ENCODE peak calls at places on chromosomes 3 and 15, in six cellular contexts. X is RCC 7860, E is heart right ventricle, M is NCI-H2171 treated with DMSO at 0.1 percent for 48 hours, F is neural crest cell, C is ecto neural progenitor cell. I is an unnamed sample.

GRCh38 chr3:55592572-55592971 is 105.5 kb upstream of the WNT5A start:
- DNase-seq in X (no peak), E (no peak), M (no peak), F (no peak), C (no peak), I (no peak)

GRCh38 chr15:85477061-85477460 is 96.7 kb downstream of the AKAP13 start:
- DNase-seq in X (no peak), E (no peak), M (no peak), F (no peak), C (no peak), I (no peak)

GRCh38 chr3:144109944-144110343 is 138.3 kb downstream of the DIPK2A start:
- DNase-seq in X (no peak), E (no peak), M (no peak), F (no peak), C (no peak), I (no peak)

GRCh38 chr15:90046846-90047481 is 45.8 kb downstream of the ZNF710 start:
- DNase-seq in X (no peak), E (no peak), M (no peak), F (no peak), C (no peak), I (no peak)

GRCh38 chr15:90031231-90031791 is 30.2 kb downstream of the ZNF710 start:
- DNase-seq in X (no peak), E (no peak), M (peak), F (no peak), C (no peak), I (no peak)

GRCh38 chr3:16993227-16993626 is 108.5 kb downstream of the PLCL2 start:
- DNase-seq in X (no peak), E (no peak), M (no peak), F (no peak), C (no peak), I (no peak)

GRCh38 chr3:44045476-44046275 is 196.0 kb upstream of the TOPAZ1 start:
- DNase-seq in X (peak), E (no peak), M (peak), F (no peak), C (peak), I (no peak)

GRCh38 chr3:119884161-119884557 is 102.3 kb downstream of the NR1I2 start:
- DNase-seq in X (no peak), E (no peak), M (no peak), F (no peak), C (no peak), I (no peak)

GRCh38 chr15:50051811-50052419 is 67.1 kb downstream of the ATP8B4 start:
- DNase-seq in X (peak), E (no peak), M (peak), F (peak), C (peak), I (peak)

GRCh38 chr3:45730409-45731154 is 41.4 kb downstream of the SACM1L start:
- DNase-seq in X (no peak), E (no peak), M (no peak), F (no peak), C (no peak), I (no peak)

GRCh38 chr3:9079674-9080073 is 116.4 kb upstream of the RAD18 start:
- DNase-seq in X (no peak), E (no peak), M (no peak), F (no peak), C (no peak), I (no peak)

GRCh38 chr3:120550546-120550945 is 45.6 kb upstream of the NDUFB4 start:
- DNase-seq in X (no peak), E (no peak), M (no peak), F (no peak), C (no peak), I (no peak)

GRCh38 chr15:89115547-89115946 is 27.3 kb downstream of the ABHD2 start:
- DNase-seq in X (no peak), E (no peak), M (peak), F (no peak), C (no peak), I (no peak)

GRCh38 chr15:75238150-75238549 is 20.0 kb upstream of the GOLGA6C start:
- DNase-seq in X (no peak), E (no peak), M (no peak), F (no peak), C (no peak), I (no peak)

I was measured in NK-92 treated with Interleukin-12 subunit alpha and Interleukin-12 subunit beta, amount 100 ng/mL, for 24 hours.